ENCODE peak calls at places on chromosome X, in nine cellular contexts. One of them, this sample, is unnamed. For H3K36me3 and H3K9me3, the result is how much of the 10 kb centered on the place peaks cover.

GRCh38 chrX:51332188-51332942 is at the start of gene NUDT10:
- DNase-seq in adrenal gland: peak
- DNase-seq in neural progenitor cell: peak
- DNase-seq in thoracic aorta: no peak
- DNase-seq in lower lobe of right lung: peak
- DNase-seq in CD8-positive, alpha-beta memory T cell: no peak
- DNase-seq in heart right ventricle: peak
- DNase-seq in endodermal cell: peak
- DNase-seq in esophagus squamous epithelium: no peak
- DNase-seq in this sample: peak

GRCh38 chrX:12349201-12349600 is 210.9 kb downstream of the FRMPD4 start:
- DNase-seq in CD8-positive, alpha-beta memory T cell: no peak
- DNase-seq in lower lobe of right lung: no peak
- DNase-seq in esophagus squamous epithelium: no peak
- DNase-seq in adrenal gland: no peak
- DNase-seq in endodermal cell: peak
- DNase-seq in thoracic aorta: no peak
- DNase-seq in neural progenitor cell: peak
- DNase-seq in heart right ventricle: no peak
- DNase-seq in this sample: no peak

GRCh38 chrX:24242649-24243556 is 71.0 kb downstream of the SUPT20HL2 start:
- DNase-seq in lower lobe of right lung: no peak
- DNase-seq in heart right ventricle: peak
- DNase-seq in thoracic aorta: no peak
- DNase-seq in esophagus squamous epithelium: peak
- DNase-seq in neural progenitor cell: no peak
- DNase-seq in CD8-positive, alpha-beta memory T cell: no peak
- DNase-seq in adrenal gland: peak
- DNase-seq in endodermal cell: peak
- DNase-seq in this sample: no peak

GRCh38 chrX:19121898-19122640 is at the start of gene ADGRG2:
- DNase-seq in heart right ventricle: peak
- DNase-seq in thoracic aorta: no peak
- DNase-seq in neural progenitor cell: peak
- DNase-seq in adrenal gland: no peak
- DNase-seq in CD8-positive, alpha-beta memory T cell: no peak
- DNase-seq in endodermal cell: peak
- DNase-seq in esophagus squamous epithelium: no peak
- DNase-seq in lower lobe of right lung: peak
- DNase-seq in this sample: no peak

GRCh38 chrX:48897621-48898306 is at the start of the genes PQBP1 and TIMM17B:
- DNase-seq in CD8-positive, alpha-beta memory T cell: peak
- DNase-seq in lower lobe of right lung: peak
- DNase-seq in adrenal gland: peak
- DNase-seq in heart right ventricle: peak
- DNase-seq in esophagus squamous epithelium: peak
- DNase-seq in endodermal cell: peak
- DNase-seq in thoracic aorta: peak
- DNase-seq in neural progenitor cell: peak
- DNase-seq in this sample: peak

GRCh38 chrX:97490656-97491055 is 606.9 kb downstream of the RPA4 start:
- DNase-seq in endodermal cell: no peak
- DNase-seq in adrenal gland: no peak
- DNase-seq in thoracic aorta: no peak
- DNase-seq in CD8-positive, alpha-beta memory T cell: no peak
- DNase-seq in heart right ventricle: no peak
- DNase-seq in esophagus squamous epithelium: no peak
- DNase-seq in lower lobe of right lung: no peak
- DNase-seq in neural progenitor cell: no peak
- DNase-seq in this sample: no peak

GRCh38 chrX:11472879-11473278 is 179.7 kb downstream of the AMELX start:
- DNase-seq in esophagus squamous epithelium: no peak
- DNase-seq in neural progenitor cell: no peak
- DNase-seq in CD8-positive, alpha-beta memory T cell: no peak
- DNase-seq in lower lobe of right lung: no peak
- DNase-seq in adrenal gland: no peak
- DNase-seq in endodermal cell: no peak
- DNase-seq in heart right ventricle: no peak
- DNase-seq in thoracic aorta: no peak
- DNase-seq in this sample: no peak

GRCh38 chrX:118566359-118566758 is 70.7 kb downstream of the DOCK11 start:
- DNase-seq in esophagus squamous epithelium: no peak
- DNase-seq in heart right ventricle: no peak
- DNase-seq in adrenal gland: no peak
- DNase-seq in endodermal cell: no peak
- DNase-seq in thoracic aorta: no peak
- DNase-seq in CD8-positive, alpha-beta memory T cell: no peak
- DNase-seq in neural progenitor cell: no peak
- DNase-seq in lower lobe of right lung: no peak
- DNase-seq in this sample: no peak

GRCh38 chrX:20026278-20026677 is 35.4 kb upstream of the BCLAF3 start:
- DNase-seq in neural progenitor cell: no peak
- DNase-seq in adrenal gland: no peak
- DNase-seq in thoracic aorta: no peak
- DNase-seq in lower lobe of right lung: no peak
- DNase-seq in endodermal cell: no peak
- DNase-seq in heart right ventricle: no peak
- DNase-seq in CD8-positive, alpha-beta memory T cell: no peak
- DNase-seq in esophagus squamous epithelium: no peak
- DNase-seq in this sample: no peak

GRCh38 chrX:137483554-137483953 is 82.4 kb upstream of the ZIC3 start:
- DNase-seq in heart right ventricle: no peak
- DNase-seq in endodermal cell: no peak
- DNase-seq in CD8-positive, alpha-beta memory T cell: no peak
- DNase-seq in adrenal gland: no peak
- DNase-seq in neural progenitor cell: no peak
- DNase-seq in esophagus squamous epithelium: no peak
- DNase-seq in lower lobe of right lung: no peak
- DNase-seq in thoracic aorta: no peak
- DNase-seq in this sample: no peak

GRCh38 chrX:72620550-72621145 is 48.0 kb upstream of the HDAC8 start:
- DNase-seq in CD8-positive, alpha-beta memory T cell: peak
- DNase-seq in adrenal gland: peak
- DNase-seq in neural progenitor cell: no peak
- DNase-seq in heart right ventricle: peak
- DNase-seq in lower lobe of right lung: peak
- DNase-seq in esophagus squamous epithelium: no peak
- DNase-seq in thoracic aorta: peak
- DNase-seq in endodermal cell: no peak
- DNase-seq in this sample: no peak

GRCh38 chrX:5388087-5388486 is 840.6 kb downstream of the NLGN4X start:
- DNase-seq in CD8-positive, alpha-beta memory T cell: no peak
- DNase-seq in esophagus squamous epithelium: no peak
- DNase-seq in adrenal gland: no peak
- DNase-seq in neural progenitor cell: no peak
- DNase-seq in endodermal cell: no peak
- DNase-seq in thoracic aorta: no peak
- DNase-seq in lower lobe of right lung: no peak
- DNase-seq in heart right ventricle: no peak
- DNase-seq in this sample: no peak

GRCh38 chrX:2863646-2864045 is 34.9 kb downstream of the GYG2 start:
- DNase-seq in thoracic aorta: no peak
- DNase-seq in esophagus squamous epithelium: no peak
- DNase-seq in CD8-positive, alpha-beta memory T cell: no peak
- DNase-seq in adrenal gland: no peak
- DNase-seq in lower lobe of right lung: no peak
- DNase-seq in endodermal cell: peak
- DNase-seq in neural progenitor cell: peak
- DNase-seq in heart right ventricle: no peak
- DNase-seq in this sample: no peak

GRCh38 chrX:13373027-13373806 is 53.4 kb upstream of the ATXN3L start:
- DNase-seq in CD8-positive, alpha-beta memory T cell: no peak
- DNase-seq in lower lobe of right lung: no peak
- DNase-seq in neural progenitor cell: no peak
- DNase-seq in adrenal gland: no peak
- DNase-seq in thoracic aorta: no peak
- DNase-seq in heart right ventricle: no peak
- DNase-seq in endodermal cell: no peak
- DNase-seq in esophagus squamous epithelium: no peak
- DNase-seq in this sample: no peak

GRCh38 chrX:150897371-150898319 is 823 bp downstream of the CD99L2 start:
- DNase-seq in neural progenitor cell: peak
- DNase-seq in lower lobe of right lung: peak
- DNase-seq in endodermal cell: peak
- DNase-seq in CD8-positive, alpha-beta memory T cell: peak
- DNase-seq in heart right ventricle: no peak
- DNase-seq in thoracic aorta: no peak
- DNase-seq in adrenal gland: peak
- DNase-seq in esophagus squamous epithelium: no peak
- DNase-seq in this sample: peak

GRCh38 chrX:31497086-31497485 is 425.2 kb upstream of the FTHL17 start:
- DNase-seq in heart right ventricle: no peak
- DNase-seq in CD8-positive, alpha-beta memory T cell: no peak
- DNase-seq in thoracic aorta: no peak
- DNase-seq in esophagus squamous epithelium: no peak
- DNase-seq in lower lobe of right lung: no peak
- DNase-seq in neural progenitor cell: no peak
- DNase-seq in adrenal gland: no peak
- DNase-seq in endodermal cell: no peak
- DNase-seq in this sample: no peak

GRCh38 chrX:152901816-152902501 is 4.1 kb downstream of the ZNF185 start:
- DNase-seq in lower lobe of right lung: no peak
- DNase-seq in adrenal gland: no peak
- DNase-seq in neural progenitor cell: peak
- DNase-seq in endodermal cell: peak
- DNase-seq in heart right ventricle: no peak
- DNase-seq in esophagus squamous epithelium: no peak
- DNase-seq in CD8-positive, alpha-beta memory T cell: no peak
- DNase-seq in thoracic aorta: no peak
- DNase-seq in this sample: no peak

GRCh38 chrX:37684426-37684825 is 1.2 kb upstream of the XK start:
- DNase-seq in thoracic aorta: peak
- DNase-seq in endodermal cell: no peak
- DNase-seq in neural progenitor cell: no peak
- DNase-seq in lower lobe of right lung: no peak
- DNase-seq in CD8-positive, alpha-beta memory T cell: no peak
- DNase-seq in heart right ventricle: no peak
- DNase-seq in adrenal gland: no peak
- DNase-seq in esophagus squamous epithelium: no peak
- DNase-seq in this sample: no peak
- H3K36me3 ChIP-seq in thoracic aorta: under half
- H3K36me3 ChIP-seq in endodermal cell: under half
- H3K36me3 ChIP-seq in neural progenitor cell: under half
- H3K36me3 ChIP-seq in lower lobe of right lung: under half
- H3K36me3 ChIP-seq in CD8-positive, alpha-beta memory T cell: under half
- H3K36me3 ChIP-seq in heart right ventricle: under half
- H3K36me3 ChIP-seq in adrenal gland: under half
- H3K36me3 ChIP-seq in esophagus squamous epithelium: under half
- H3K36me3 ChIP-seq in this sample: under half

GRCh38 chrX:40140706-40141499 is 43.1 kb upstream of the BCOR start:
- DNase-seq in adrenal gland: peak
- DNase-seq in neural progenitor cell: peak
- DNase-seq in heart right ventricle: peak
- DNase-seq in esophagus squamous epithelium: no peak
- DNase-seq in thoracic aorta: no peak
- DNase-seq in endodermal cell: peak
- DNase-seq in lower lobe of right lung: peak
- DNase-seq in CD8-positive, alpha-beta memory T cell: no peak
- DNase-seq in this sample: no peak
- H3K27ac ChIP-seq in adrenal gland: no peak
- H3K27ac ChIP-seq in neural progenitor cell: no peak
- H3K27ac ChIP-seq in heart right ventricle: no peak
- H3K27ac ChIP-seq in esophagus squamous epithelium: peak
- H3K27ac ChIP-seq in thoracic aorta: peak
- H3K27ac ChIP-seq in endodermal cell: peak
- H3K27ac ChIP-seq in lower lobe of right lung: peak
- H3K27ac ChIP-seq in CD8-positive, alpha-beta memory T cell: no peak
- H3K27ac ChIP-seq in this sample: no peak

DNA sequence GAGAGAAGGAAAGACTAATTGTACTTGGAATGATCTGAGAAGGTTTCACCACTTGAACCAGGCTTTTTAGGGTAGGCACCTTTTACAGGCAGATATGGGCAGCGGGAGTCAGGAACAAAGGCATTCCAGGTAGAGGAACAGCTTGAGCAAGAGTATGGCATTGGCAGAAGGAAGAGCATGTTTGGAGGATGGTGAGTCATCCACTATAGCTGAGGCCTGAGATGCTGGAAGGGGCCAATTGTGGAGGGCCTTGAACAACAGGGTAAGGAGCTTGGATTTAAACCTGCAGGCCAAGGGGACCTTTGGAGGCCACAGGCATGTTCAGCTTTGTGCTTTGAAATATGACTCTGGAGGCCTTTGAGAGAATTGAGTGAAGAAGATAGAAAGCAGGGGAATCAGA is 32.2 kb downstream of the PFKFB1 start:
- DNase-seq in endodermal cell: no peak
- DNase-seq in neural progenitor cell: no peak
- DNase-seq in adrenal gland: no peak
- DNase-seq in thoracic aorta: no peak
- DNase-seq in esophagus squamous epithelium: no peak
- DNase-seq in lower lobe of right lung: no peak
- DNase-seq in heart right ventricle: no peak
- DNase-seq in CD8-positive, alpha-beta memory T cell: no peak
- DNase-seq in this sample: no peak
- H3K9me3 ChIP-seq in endodermal cell: under half
- H3K9me3 ChIP-seq in neural progenitor cell: under half
- H3K9me3 ChIP-seq in adrenal gland: under half
- H3K9me3 ChIP-seq in thoracic aorta: under half
- H3K9me3 ChIP-seq in esophagus squamous epithelium: under half
- H3K9me3 ChIP-seq in lower lobe of right lung: under half
- H3K9me3 ChIP-seq in heart right ventricle: under half
- H3K9me3 ChIP-seq in CD8-positive, alpha-beta memory T cell: under half
- H3K9me3 ChIP-seq in this sample: under half

GRCh38 chrX:41335590-41336331 is 1.8 kb downstream of the DDX3X start:
- DNase-seq in lower lobe of right lung: no peak
- DNase-seq in esophagus squamous epithelium: no peak
- DNase-seq in adrenal gland: no peak
- DNase-seq in heart right ventricle: no peak
- DNase-seq in neural progenitor cell: no peak
- DNase-seq in endodermal cell: no peak
- DNase-seq in thoracic aorta: no peak
- DNase-seq in CD8-positive, alpha-beta memory T cell: no peak
- DNase-seq in this sample: no peak
- H3K36me3 ChIP-seq in lower lobe of right lung: under half
- H3K36me3 ChIP-seq in esophagus squamous epithelium: under half
- H3K36me3 ChIP-seq in adrenal gland: under half
- H3K36me3 ChIP-seq in heart right ventricle: under half
- H3K36me3 ChIP-seq in neural progenitor cell: under half
- H3K36me3 ChIP-seq in endodermal cell: under half
- H3K36me3 ChIP-seq in thoracic aorta: under half
- H3K36me3 ChIP-seq in CD8-positive, alpha-beta memory T cell: under half
- H3K36me3 ChIP-seq in this sample: under half

DNA sequence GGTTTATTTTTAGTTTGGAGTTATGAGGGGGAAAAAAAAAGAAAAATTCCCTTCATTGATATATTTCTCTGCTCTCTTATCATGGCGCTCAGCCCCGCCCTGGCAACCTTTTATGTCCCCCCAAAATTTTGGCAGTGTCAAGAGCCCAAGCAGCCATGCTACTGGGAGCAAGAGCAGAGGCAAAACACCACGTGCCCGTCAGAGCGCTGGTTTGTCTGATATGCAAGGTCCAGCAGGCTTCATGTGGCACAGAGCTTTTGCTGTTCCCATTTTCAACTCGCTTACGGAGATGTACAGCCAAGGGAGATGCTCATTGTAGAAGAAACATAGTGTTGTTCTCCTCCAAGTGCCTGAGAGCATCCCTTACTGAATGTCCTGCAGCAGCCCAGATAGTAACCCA is 27.3 kb downstream of the SLITRK2 start:
- DNase-seq in esophagus squamous epithelium: no peak
- DNase-seq in adrenal gland: no peak
- DNase-seq in CD8-positive, alpha-beta memory T cell: no peak
- DNase-seq in endodermal cell: no peak
- DNase-seq in thoracic aorta: no peak
- DNase-seq in neural progenitor cell: no peak
- DNase-seq in lower lobe of right lung: no peak
- DNase-seq in heart right ventricle: no peak
- DNase-seq in this sample: no peak
- H3K27ac ChIP-seq in esophagus squamous epithelium: no peak
- H3K27ac ChIP-seq in adrenal gland: no peak
- H3K27ac ChIP-seq in CD8-positive, alpha-beta memory T cell: no peak
- H3K27ac ChIP-seq in endodermal cell: no peak
- H3K27ac ChIP-seq in thoracic aorta: no peak
- H3K27ac ChIP-seq in neural progenitor cell: no peak
- H3K27ac ChIP-seq in lower lobe of right lung: no peak
- H3K27ac ChIP-seq in heart right ventricle: no peak
- H3K27ac ChIP-seq in this sample: no peak

This sample was measured in CD8-positive, alpha-beta T cell.